ENCODE peak calls at places on chromosome 17, in six cellular contexts. One of them, this sample, is unnamed.

GRCh38 chr17:29616300-29617048 is 6.2 kb downstream of the CORO6 start:
- DNase-seq in AG10803: no peak
- DNase-seq in A549: no peak
- DNase-seq in sigmoid colon: no peak
- DNase-seq in AG04450: no peak
- DNase-seq in fibroblast of pulmonary artery: no peak
- DNase-seq in this sample: no peak

GRCh38 chr17:16346721-16347271 is 6.5 kb downstream of the CENPV start:
- DNase-seq in sigmoid colon: peak
- DNase-seq in AG10803: no peak
- DNase-seq in fibroblast of pulmonary artery: no peak
- DNase-seq in AG04450: no peak
- DNase-seq in A549: no peak
- DNase-seq in this sample: no peak

GRCh38 chr17:67051155-67051538 is 6.8 kb downstream of the CACNG1 start:
- DNase-seq in sigmoid colon: no peak
- DNase-seq in AG04450: no peak
- DNase-seq in A549: no peak
- DNase-seq in AG10803: no peak
- DNase-seq in fibroblast of pulmonary artery: no peak
- DNase-seq in this sample: no peak

GRCh38 chr17:60554377-60554788 is 28.3 kb upstream of the APPBP2 start:
- DNase-seq in AG04450: peak
- DNase-seq in sigmoid colon: no peak
- DNase-seq in fibroblast of pulmonary artery: peak
- DNase-seq in AG10803: peak
- DNase-seq in A549: no peak
- DNase-seq in this sample: peak

GRCh38 chr17:57595426-57595825 is 149.7 kb downstream of the CCDC182 start:
- DNase-seq in AG10803: no peak
- DNase-seq in A549: no peak
- DNase-seq in AG04450: no peak
- DNase-seq in fibroblast of pulmonary artery: no peak
- DNase-seq in sigmoid colon: no peak
- DNase-seq in this sample: no peak

GRCh38 chr17:8443756-8444155 is 8.1 kb downstream of the NDEL1 start:
- DNase-seq in AG10803: no peak
- DNase-seq in fibroblast of pulmonary artery: no peak
- DNase-seq in sigmoid colon: no peak
- DNase-seq in A549: no peak
- DNase-seq in AG04450: no peak
- DNase-seq in this sample: no peak

GRCh38 chr17:37725601-37726146 is 19.2 kb downstream of the HNF1B start:
- DNase-seq in sigmoid colon: no peak
- DNase-seq in AG10803: no peak
- DNase-seq in AG04450: no peak
- DNase-seq in fibroblast of pulmonary artery: no peak
- DNase-seq in A549: no peak
- DNase-seq in this sample: no peak

GRCh38 chr17:10126554-10127493 is 71.6 kb downstream of the GAS7 start:
- DNase-seq in AG10803: peak
- DNase-seq in fibroblast of pulmonary artery: peak
- DNase-seq in sigmoid colon: peak
- DNase-seq in A549: no peak
- DNase-seq in AG04450: no peak
- DNase-seq in this sample: no peak

GRCh38 chr17:80832266-80832676 is 159.4 kb upstream of the CHMP6 start:
- DNase-seq in fibroblast of pulmonary artery: peak
- DNase-seq in AG10803: peak
- DNase-seq in AG04450: peak
- DNase-seq in A549: peak
- DNase-seq in sigmoid colon: peak
- DNase-seq in this sample: no peak

GRCh38 chr17:48578616-48579560 is 738 bp upstream of the HOXB4 start:
- DNase-seq in A549: no peak
- DNase-seq in AG04450: no peak
- DNase-seq in fibroblast of pulmonary artery: no peak
- DNase-seq in sigmoid colon: no peak
- DNase-seq in AG10803: no peak
- DNase-seq in this sample: no peak

GRCh38 chr17:8630227-8630801 is at the start of gene MYH10:
- DNase-seq in fibroblast of pulmonary artery: no peak
- DNase-seq in AG10803: no peak
- DNase-seq in AG04450: no peak
- DNase-seq in sigmoid colon: peak
- DNase-seq in A549: no peak
- DNase-seq in this sample: no peak

GRCh38 chr17:20122236-20122879 is 113.2 kb downstream of the SPECC1 start:
- DNase-seq in AG10803: no peak
- DNase-seq in fibroblast of pulmonary artery: no peak
- DNase-seq in AG04450: no peak
- DNase-seq in A549: no peak
- DNase-seq in sigmoid colon: no peak
- DNase-seq in this sample: no peak

GRCh38 chr17:35213412-35213925 is 19.3 kb upstream of the SLC35G3 start:
- DNase-seq in sigmoid colon: no peak
- DNase-seq in fibroblast of pulmonary artery: no peak
- DNase-seq in A549: no peak
- DNase-seq in AG04450: no peak
- DNase-seq in AG10803: no peak
- DNase-seq in this sample: no peak
- H3K4me3 ChIP-seq in sigmoid colon: no peak
- H3K4me3 ChIP-seq in fibroblast of pulmonary artery: no peak
- H3K4me3 ChIP-seq in A549: no peak
- H3K4me3 ChIP-seq in AG04450: no peak
- H3K4me3 ChIP-seq in AG10803: no peak
- H3K4me3 ChIP-seq in this sample: no peak

GRCh38 chr17:34562387-34562786 is 17.0 kb upstream of the TMEM132E start:
- DNase-seq in AG04450: no peak
- DNase-seq in sigmoid colon: no peak
- DNase-seq in AG10803: no peak
- DNase-seq in fibroblast of pulmonary artery: no peak
- DNase-seq in A549: peak
- DNase-seq in this sample: no peak
- TF ChIP-seq CTCF in AG04450: peak
- TF ChIP-seq CTCF in sigmoid colon: no peak
- TF ChIP-seq CTCF in AG10803: peak
- TF ChIP-seq CTCF in fibroblast of pulmonary artery: peak
- TF ChIP-seq CTCF in A549: peak
- TF ChIP-seq CTCF in this sample: peak

DNA sequence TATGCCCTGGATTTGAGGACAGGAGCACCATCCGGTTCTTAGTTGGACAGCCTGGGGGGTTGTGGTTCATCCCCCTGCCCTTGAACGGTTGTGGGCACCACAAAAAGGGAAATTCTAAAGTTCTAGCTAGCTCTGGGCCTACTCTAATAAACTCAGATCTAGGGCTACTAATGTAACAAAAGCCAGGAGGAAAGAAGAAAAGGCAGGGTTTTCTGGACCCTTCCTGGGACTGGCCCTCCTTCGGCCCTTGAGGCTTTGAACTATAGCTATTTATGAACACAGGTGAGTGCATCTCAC is 15.1 kb downstream of the ETV4 start:
- DNase-seq in A549: no peak
- DNase-seq in sigmoid colon: no peak
- DNase-seq in fibroblast of pulmonary artery: no peak
- DNase-seq in AG10803: no peak
- DNase-seq in AG04450: no peak
- DNase-seq in this sample: no peak
- H3K4me3 ChIP-seq in A549: no peak
- H3K4me3 ChIP-seq in sigmoid colon: no peak
- H3K4me3 ChIP-seq in fibroblast of pulmonary artery: no peak
- H3K4me3 ChIP-seq in AG10803: no peak
- H3K4me3 ChIP-seq in AG04450: no peak
- H3K4me3 ChIP-seq in this sample: no peak

GRCh38 chr17:1908699-1909309 is 79.0 kb downstream of the RPA1 start:
- DNase-seq in A549: peak
- DNase-seq in fibroblast of pulmonary artery: peak
- DNase-seq in AG04450: peak
- DNase-seq in AG10803: peak
- DNase-seq in sigmoid colon: peak
- DNase-seq in this sample: peak
- TF ChIP-seq CTCF in A549: peak
- TF ChIP-seq CTCF in fibroblast of pulmonary artery: peak
- TF ChIP-seq CTCF in AG04450: peak
- TF ChIP-seq CTCF in AG10803: peak
- TF ChIP-seq CTCF in sigmoid colon: peak
- TF ChIP-seq CTCF in this sample: peak

GRCh38 chr17:31496601-31497000 is 105.1 kb downstream of the RAB11FIP4 start:
- DNase-seq in fibroblast of pulmonary artery: no peak
- DNase-seq in AG04450: no peak
- DNase-seq in AG10803: no peak
- DNase-seq in sigmoid colon: no peak
- DNase-seq in A549: no peak
- DNase-seq in this sample: no peak

GRCh38 chr17:31493656-31494155 is 102.2 kb downstream of the RAB11FIP4 start:
- DNase-seq in fibroblast of pulmonary artery: no peak
- DNase-seq in A549: no peak
- DNase-seq in sigmoid colon: no peak
- DNase-seq in AG10803: no peak
- DNase-seq in AG04450: no peak
- DNase-seq in this sample: no peak

GRCh38 chr17:31496097-31496496 is 104.6 kb downstream of the RAB11FIP4 start:
- DNase-seq in AG04450: no peak
- DNase-seq in A549: no peak
- DNase-seq in fibroblast of pulmonary artery: no peak
- DNase-seq in sigmoid colon: no peak
- DNase-seq in AG10803: no peak
- DNase-seq in this sample: no peak

GRCh38 chr17:31494259-31495048 is 103.0 kb downstream of the RAB11FIP4 start:
- DNase-seq in A549: no peak
- DNase-seq in AG04450: no peak
- DNase-seq in sigmoid colon: no peak
- DNase-seq in AG10803: no peak
- DNase-seq in fibroblast of pulmonary artery: no peak
- DNase-seq in this sample: no peak

GRCh38 chr17:31495049-31495885 is 103.8 kb downstream of the RAB11FIP4 start:
- DNase-seq in sigmoid colon: no peak
- DNase-seq in A549: no peak
- DNase-seq in AG04450: no peak
- DNase-seq in AG10803: peak
- DNase-seq in fibroblast of pulmonary artery: no peak
- DNase-seq in this sample: no peak
- H3K4me3 ChIP-seq in sigmoid colon: no peak
- H3K4me3 ChIP-seq in A549: no peak
- H3K4me3 ChIP-seq in AG04450: no peak
- H3K4me3 ChIP-seq in AG10803: no peak
- H3K4me3 ChIP-seq in fibroblast of pulmonary artery: no peak
- H3K4me3 ChIP-seq in this sample: no peak

GRCh38 chr17:28053725-28054124 is 11.2 kb downstream of the NLK start:
- DNase-seq in fibroblast of pulmonary artery: no peak
- DNase-seq in sigmoid colon: no peak
- DNase-seq in AG04450: no peak
- DNase-seq in AG10803: no peak
- DNase-seq in A549: no peak
- DNase-seq in this sample: no peak
- TF ChIP-seq CTCF in fibroblast of pulmonary artery: no peak
- TF ChIP-seq CTCF in sigmoid colon: no peak
- TF ChIP-seq CTCF in AG04450: no peak
- TF ChIP-seq CTCF in AG10803: no peak
- TF ChIP-seq CTCF in A549: no peak
- TF ChIP-seq CTCF in this sample: no peak

This sample was measured in AG09309.